ENCODE peak calls at places on chromosome 2, in seven cellular contexts. L is renal cortical epithelial cell, V is HuH-7.5, Z is activated T-helper 1 cell treated with Interleukin-2 at 50 U/mL for 16 hours, D is colonic mucosa, W is HTR-8/SVneo, N is AG10803. A is an unnamed sample.

GRCh38 chr2:20590704-20591515 is 60.0 kb downstream of the HS1BP3 start:
- DNase-seq in D (no peak), N (peak; percentile 42), W (no peak), V (no peak), L (no peak), Z (no peak), A (no peak)

GRCh38 chr2:238573065-238573778 is 146.5 kb downstream of the ASB1 start:
- DNase-seq in Z (no peak), N (no peak), L (no peak), W (peak; percentile 36), V (peak; percentile 79), D (no peak), A (no peak)

GRCh38 chr2:174797792-174798276 is 33.6 kb upstream of the CHRNA1 start:
- DNase-seq in W (no peak), Z (no peak), D (no peak), N (peak; percentile 98), L (peak; percentile 49), V (no peak), A (no peak)

GRCh38 chr2:210912779-210913178 is 356.4 kb downstream of the CPS1 start:
- DNase-seq in D (no peak), N (no peak), V (no peak), W (no peak), Z (no peak), L (no peak), A (no peak)

GRCh38 chr2:15913146-15913545 is 27.2 kb upstream of the MYCN start:
- DNase-seq in L (peak; percentile 69), W (no peak), D (no peak), Z (no peak), N (no peak), V (no peak), A (no peak)

GRCh38 chr2:8300905-8301304 is 381.0 kb upstream of the ID2 start:
- DNase-seq in V (no peak), W (no peak), Z (no peak), L (no peak), N (no peak), D (peak; percentile 9), A (no peak)

GRCh38 chr2:46943881-46944798 is 28.5 kb upstream of the MCFD2 start:
- DNase-seq in W (no peak), Z (peak; percentile 29), L (no peak), D (no peak), N (no peak), V (no peak), A (no peak)

GRCh38 chr2:85591563-85591962 is 4.0 kb upstream of the RNF181 start:
- DNase-seq in L (no peak), V (no peak), W (no peak), N (no peak), Z (no peak), D (no peak), A (no peak)

GRCh38 chr2:40240067-40240466 is 211.8 kb downstream of the SLC8A1 start:
- DNase-seq in V (no peak), D (peak; percentile 67), L (peak; percentile 49), W (peak; percentile 44), Z (no peak), N (peak; percentile 98), A (no peak)

GRCh38 chr2:59301466-59302402 is 1060.6 kb upstream of the FANCL start:
- DNase-seq in N (peak; percentile 80), Z (no peak), V (no peak), W (peak; percentile 21), D (peak; percentile 34), L (peak; percentile 73), A (peak; percentile 24)

GRCh38 chr2:241111443-241111810 is 9.3 kb upstream of the MTERF4 start:
- DNase-seq in L (no peak), N (no peak), Z (no peak), D (no peak), W (no peak), V (no peak), A (no peak)

GRCh38 chr2:137249463-137249862 is 484.1 kb downstream of the THSD7B start:
- DNase-seq in Z (no peak), W (no peak), V (no peak), N (no peak), L (no peak), D (no peak), A (no peak)

GRCh38 chr2:235170536-235171510 is 219.0 kb downstream of the SH3BP4 start:
- DNase-seq in D (no peak), L (peak; percentile 68), V (peak; percentile 34), Z (no peak), N (peak; percentile 90), W (peak; percentile 90), A (no peak)

GRCh38 chr2:49687873-49688272 is 533.6 kb upstream of the FSHR start:
- DNase-seq in L (no peak), V (no peak), N (no peak), Z (no peak), D (no peak), W (no peak), A (no peak)

GRCh38 chr2:104378853-104379374 is 475.0 kb upstream of the POU3F3 start:
- DNase-seq in N (peak; percentile 56), W (no peak), Z (no peak), V (no peak), D (peak; percentile 21), L (peak; percentile 68), A (no peak)

GRCh38 chr2:38750793-38751042 is 443 bp downstream of the SRSF7 start:
- DNase-seq in Z (peak; percentile 61), D (peak; percentile 74), W (peak; percentile 65), N (no peak), V (peak; percentile 49), L (no peak), A (no peak)

GRCh38 chr2:27001851-27002369 is 30.9 kb upstream of the TMEM214 start:
- DNase-seq in L (no peak), Z (no peak), W (no peak), V (no peak), N (no peak), D (no peak), A (no peak)

GRCh38 chr2:165872101-165872791 is 78.2 kb upstream of the GALNT3 start:
- DNase-seq in D (no peak), Z (no peak), W (no peak), N (peak; percentile 33), L (no peak), V (no peak), A (no peak)

GRCh38 chr2:64277101-64277849 is 133.1 kb upstream of the PELI1 start:
- DNase-seq in D (no peak), N (peak; percentile 50), V (no peak), Z (no peak), W (no peak), L (peak; percentile 78), A (no peak)

GRCh38 chr2:169716229-169716886 is 17.3 kb upstream of the KLHL23 start:
- DNase-seq in Z (no peak), L (no peak), N (peak; percentile 81), D (peak; percentile 65), W (no peak), V (no peak), A (no peak)

GRCh38 chr2:162221064-162221463 is 22.2 kb downstream of the FAP start:
- DNase-seq in D (peak; percentile 60), V (peak; percentile 39), W (peak; percentile 60), L (peak; percentile 44), N (peak; percentile 41), Z (peak; percentile 40), A (no peak)

GRCh38 chr2:39513641-39514094 is 76.6 kb upstream of the MAP4K3 start:
- DNase-seq in W (peak; percentile 83), V (no peak), L (peak; percentile 97), N (peak; percentile 93), Z (no peak), D (peak; percentile 67), A (no peak)

GRCh38 chr2:204255469-204255868 is 289.8 kb upstream of the PARD3B start:
- DNase-seq in W (no peak), Z (no peak), N (no peak), V (no peak), D (no peak), L (no peak), A (no peak)

GRCh38 chr2:79530443-79530842 is 17.6 kb downstream of the CTNNA2 start:
- DNase-seq in N (peak; percentile 1), W (no peak), V (no peak), Z (no peak), L (peak; percentile 2), D (no peak), A (no peak)

GRCh38 chr2:12493031-12493513 is 223.7 kb upstream of the TRIB2 start:
- DNase-seq in D (no peak), L (peak; percentile 41), W (peak; percentile 49), V (no peak), Z (peak; percentile 9), N (peak; percentile 50), A (no peak)

GRCh38 chr2:190718652-190719526 is 70.0 kb downstream of the NAB1 start:
- DNase-seq in L (peak; percentile 98), Z (no peak), V (peak; percentile 23), N (peak; percentile 63), D (peak; percentile 19), W (peak; percentile 80), A (no peak)

A was measured in D721Med.